ENCODE peak calls at places on chromosome 4, in six cellular contexts. U is A549; B is astrocyte of the spinal cord; G is coronary artery; Q is CD4-positive, CD25-positive, alpha-beta regulatory T cell; S is upper lobe of right lung. Z is an unnamed sample.

GRCh38 chr4:33068539-33068938 is 2348.4 kb downstream of the PCDH7 start:
- DNase-seq in S (no peak), B (no peak), U (no peak), G (no peak), Q (no peak), Z (no peak)

GRCh38 chr4:76665139-76665538 is 230.1 kb downstream of the SHROOM3 start:
- DNase-seq in S (no peak), B (peak; percentile 27), Q (no peak), G (no peak), U (peak; percentile 23), Z (no peak)

GRCh38 chr4:8759987-8760386 is 111.7 kb downstream of the HMX1 start:
- DNase-seq in G (peak; percentile 28), B (no peak), Q (no peak), U (no peak), S (peak; percentile 16), Z (no peak)

GRCh38 chr4:186932631-186933150 is 209.0 kb upstream of the FAT1 start:
- DNase-seq in B (peak; percentile 95), S (no peak), G (no peak), Q (no peak), U (no peak), Z (no peak)

GRCh38 chr4:26779224-26779623 is 81.4 kb upstream of the STIM2 start:
- DNase-seq in S (no peak), Q (no peak), B (no peak), G (no peak), U (no peak), Z (no peak)

GRCh38 chr4:110196206-110196870 is 2.1 kb downstream of the ELOVL6 start:
- DNase-seq in G (peak; percentile 75), S (peak; percentile 83), B (peak; percentile 46), U (peak; percentile 6), Q (no peak), Z (peak; percentile 88)

GRCh38 chr4:171157462-171158082 is 655.6 kb upstream of the GALNTL6 start:
- DNase-seq in B (no peak), Q (no peak), G (no peak), U (no peak), S (no peak), Z (no peak)

GRCh38 chr4:181823645-181824044 is 419.6 kb upstream of the TENM3 start:
- DNase-seq in S (no peak), B (no peak), U (no peak), G (no peak), Q (no peak), Z (no peak)

GRCh38 chr4:141636771-141637460 is 533 bp downstream of the IL15 start:
- DNase-seq in G (peak; percentile 78), Q (no peak), U (peak; percentile 54), S (peak; percentile 77), B (peak; percentile 67), Z (peak; percentile 77)

GRCh38 chr4:1246111-1246881 is 2.6 kb downstream of the CTBP1 start:
- DNase-seq in G (peak; percentile 73), U (no peak), B (no peak), Q (no peak), S (peak; percentile 79), Z (peak; percentile 68)

GRCh38 chr4:188647820-188648380 is 508.7 kb downstream of the TRIML1 start:
- DNase-seq in B (no peak), Q (no peak), S (no peak), G (no peak), U (no peak), Z (no peak)

GRCh38 chr4:145843148-145843547 is 95.5 kb downstream of the ZNF827 start:
- DNase-seq in S (no peak), Q (no peak), U (no peak), G (no peak), B (peak; percentile 77), Z (no peak)

GRCh38 chr4:87679449-87680169 is 29.5 kb downstream of the DMP1 start:
- DNase-seq in G (no peak), U (peak; percentile 8), Q (peak; percentile 11), S (no peak), B (peak; percentile 67), Z (peak; percentile 40)

GRCh38 chr4:26062221-26062620 is 148.2 kb downstream of the SMIM20 start:
- DNase-seq in Q (no peak), U (no peak), G (no peak), B (no peak), S (no peak), Z (no peak)

GRCh38 chr4:149735796-149736195 is 79.8 kb downstream of the IQCM start:
- DNase-seq in B (no peak), Q (no peak), S (no peak), U (no peak), G (no peak), Z (no peak)

GRCh38 chr4:167826281-167826680 is 266.1 kb upstream of the ANXA10 start:
- DNase-seq in B (no peak), G (no peak), Q (no peak), S (no peak), U (no peak), Z (no peak)

GRCh38 chr4:8702516-8703400 is 110.2 kb downstream of the CPZ start:
- DNase-seq in G (peak; percentile 54), U (no peak), S (peak; percentile 37), Q (no peak), B (no peak), Z (peak; percentile 39)

GRCh38 chr4:175035907-175036306 is 117.7 kb downstream of the ADAM29 start:
- DNase-seq in S (no peak), Q (no peak), U (no peak), B (peak; percentile 87), G (no peak), Z (no peak)

GRCh38 chr4:80097395-80098177 is 24.6 kb upstream of the ANTXR2 start:
- DNase-seq in S (no peak), U (no peak), G (no peak), Q (no peak), B (peak; percentile 77), Z (no peak)

GRCh38 chr4:8086751-8087445 is 71.7 kb downstream of the ABLIM2 start:
- DNase-seq in U (no peak), Q (no peak), B (no peak), S (no peak), G (no peak), Z (no peak)

GRCh38 chr4:145492376-145492775 is 10.7 kb downstream of the SMAD1 start:
- DNase-seq in G (no peak), U (no peak), Q (no peak), B (no peak), S (no peak), Z (no peak)

GRCh38 chr4:6840062-6840976 is 57.8 kb downstream of the KIAA0232 start:
- DNase-seq in U (no peak), Q (no peak), G (no peak), S (no peak), B (peak; percentile 51), Z (peak; percentile 17)

GRCh38 chr4:101366331-101366730 is 19.0 kb upstream of the PPP3CA start:
- DNase-seq in B (no peak), S (no peak), U (no peak), G (no peak), Q (no peak), Z (no peak)

GRCh38 chr4:13534344-13535063 is 9.8 kb downstream of the NKX3-2 start:
- DNase-seq in S (no peak), G (no peak), Q (no peak), B (no peak), U (no peak), Z (peak; percentile 69)

GRCh38 chr4:18880850-18881249 is 859.3 kb upstream of the LCORL start:
- DNase-seq in B (no peak), U (no peak), Q (no peak), G (no peak), S (no peak), Z (no peak)

GRCh38 chr4:154677923-154678322 is 65.5 kb upstream of the FGG start:
- DNase-seq in Q (no peak), S (no peak), U (no peak), B (no peak), G (no peak), Z (no peak)

GRCh38 chr4:16573744-16574143 is 324.7 kb downstream of the LDB2 start:
- DNase-seq in G (no peak), Q (no peak), S (no peak), U (no peak), B (peak; percentile 80), Z (no peak)

GRCh38 chr4:26343041-26343403 is 22.2 kb downstream of the RBPJ start:
- DNase-seq in U (no peak), S (no peak), G (no peak), Q (no peak), B (peak; percentile 29), Z (no peak)

GRCh38 chr4:129189630-129190029 is 93.7 kb downstream of the C4orf33 start:
- DNase-seq in Q (no peak), B (no peak), G (no peak), U (no peak), S (no peak), Z (no peak)
- H3K4me3 ChIP-seq in Q (no peak overlapping the region), B (no peak overlapping the region), G (no peak overlapping the region), U (no peak overlapping the region), S (no peak overlapping the region), Z (no peak overlapping the region)

GRCh38 chr4:184810720-184811119 is 15.0 kb downstream of the ACSL1 start:
- DNase-seq in U (no peak), Q (no peak), G (no peak), B (no peak), S (peak; percentile 77), Z (no peak)
- H3K4me3 ChIP-seq in U (no peak overlapping the region), Q (no peak overlapping the region), G (no peak overlapping the region), B (no peak overlapping the region), S (no peak overlapping the region), Z (no peak overlapping the region)

GRCh38 chr4:73223258-73223651 is 35.3 kb downstream of the ANKRD17 start:
- DNase-seq in B (no peak), G (no peak), Q (no peak), S (no peak), U (no peak), Z (no peak)
- H3K4me3 ChIP-seq in B (peak overlapping the region; percentile 16), G (peak overlapping the region; percentile 71), Q (peak overlapping the region; percentile 100), S (peak overlapping the region; percentile 54), U (peak overlapping the region; percentile 19), Z (no peak overlapping the region)

GRCh38 chr4:103024996-103025395 is 5.5 kb upstream of the SLC9B1 start:
- DNase-seq in Q (no peak), S (no peak), G (no peak), B (no peak), U (no peak), Z (no peak)

GRCh38 chr4:103018391-103019318 is 850 bp downstream of the SLC9B1 start:
- DNase-seq in Q (no peak), G (peak; percentile 75), B (no peak), S (peak; percentile 34), U (peak; percentile 10), Z (no peak)

GRCh38 chr4:103021120-103021519 is 1.6 kb upstream of the SLC9B1 start:
- DNase-seq in Q (no peak), U (no peak), G (no peak), B (no peak), S (no peak), Z (no peak)

DNA sequence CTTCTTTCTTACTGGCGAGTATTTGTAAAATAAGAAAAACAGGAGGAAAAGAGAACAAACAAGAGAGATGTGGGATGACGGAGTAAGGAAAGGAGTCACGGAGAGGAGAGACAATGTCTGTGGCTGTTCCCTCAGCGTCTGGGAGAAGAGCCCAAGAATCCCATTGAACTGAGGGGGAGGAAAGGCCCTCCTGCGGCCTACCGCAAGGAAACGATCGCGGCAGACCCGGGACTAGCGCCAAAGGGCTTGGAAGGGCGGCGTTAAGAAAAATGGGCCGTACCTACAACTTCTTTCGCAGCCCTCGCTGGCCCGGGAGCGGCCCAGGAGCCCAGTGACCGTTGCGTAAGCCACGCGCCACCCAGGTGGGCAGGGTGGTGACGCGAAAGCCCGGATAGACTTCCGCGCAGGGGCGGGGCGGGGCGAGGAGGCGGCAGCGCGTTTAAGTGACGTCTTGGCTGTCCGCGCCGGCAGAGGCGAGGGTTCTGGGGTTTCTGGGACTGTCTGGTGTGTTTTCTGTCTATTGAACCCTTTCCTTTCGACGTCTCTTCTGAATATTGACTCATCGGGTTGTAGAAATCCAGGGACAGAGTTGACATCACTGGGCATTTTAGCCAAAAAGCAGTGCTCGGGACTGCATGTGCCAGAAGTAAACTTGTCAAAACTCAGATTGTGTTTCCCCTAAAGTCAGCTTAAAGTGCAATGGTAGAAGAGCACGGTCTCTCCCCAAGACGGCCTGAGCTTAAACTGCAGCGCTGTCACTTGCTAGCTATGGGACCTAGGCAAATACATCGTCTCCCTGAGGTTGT is at the start of gene SLC9B1:
- DNase-seq in U (peak; percentile 66), B (peak; percentile 99), G (peak; percentile 98), Q (peak; percentile 93), S (peak; percentile 98), Z (peak; percentile 87)
- H3K4me3 ChIP-seq in U (peak within 1 kb of the TSS; percentile 51), B (peak within 1 kb of the TSS; percentile 53), G (peak within 1 kb of the TSS; percentile 64), Q (peak within 1 kb of the TSS; percentile 91), S (peak within 1 kb of the TSS; percentile 58), Z (peak within 1 kb of the TSS; percentile 41)

Z was measured in H7.